ENCODE peak calls at places on chromosomes 13 and 19, in eight cellular contexts. X is colonic mucosa; Y is heart right ventricle; K is GM23338; J is left lung; A is CD8-positive, alpha-beta T cell; M is heart left ventricle; I is fibroblast of lung. O is an unnamed sample.

GRCh38 chr19:6482343-6482686 is 728 bp upstream of the DENND1C start:
- DNase-seq in X (no peak), Y (no peak), K (no peak), J (no peak), A (no peak), M (no peak), I (no peak), O (no peak)

GRCh38 chr19:4730740-4731171 is 7.1 kb upstream of the DPP9 start:
- DNase-seq in X (peak; percentile 55), Y (no peak), K (peak; percentile 72), J (no peak), A (peak; percentile 67), M (no peak), I (no peak), O (no peak)

GRCh38 chr19:30070198-30070969 is 128.3 kb downstream of the URI1 start:
- DNase-seq in X (no peak), Y (no peak), K (no peak), J (no peak), A (no peak), M (no peak), I (no peak), O (peak; percentile 62)

GRCh38 chr19:50829801-50830200 is 3.6 kb downstream of the KLK15 start:
- DNase-seq in X (no peak), Y (no peak), K (no peak), J (no peak), A (no peak), M (no peak), I (no peak), O (no peak)

GRCh38 chr19:53158119-53158656 is 665 bp downstream of the ZNF347 start:
- DNase-seq in X (peak; percentile 52), Y (peak; percentile 47), K (peak; percentile 61), J (peak; percentile 37), A (peak; percentile 48), M (peak; percentile 40), I (peak; percentile 28), O (peak; percentile 27)

GRCh38 chr13:42652642-42653415 is 78.9 kb downstream of the TNFSF11 start:
- DNase-seq in X (no peak), Y (no peak), K (peak; percentile 14), J (no peak), A (no peak), M (no peak), I (no peak), O (no peak)

GRCh38 chr19:41302624-41303351 is 7.2 kb upstream of the CCDC97 start:
- DNase-seq in X (no peak), Y (no peak), K (no peak), J (no peak), A (peak; percentile 83), M (no peak), I (no peak), O (no peak)

GRCh38 chr19:1873524-1874473 is 10.4 kb upstream of the KLF16 start:
- DNase-seq in X (no peak), Y (peak; percentile 78), K (no peak), J (peak; percentile 43), A (no peak), M (peak; percentile 78), I (no peak), O (no peak)

GRCh38 chr19:49432141-49433073 is 7.2 kb downstream of the GFY start:
- DNase-seq in X (peak; percentile 73), Y (no peak), K (peak; percentile 97), J (no peak), A (peak; percentile 30), M (no peak), I (no peak), O (no peak)

GRCh38 chr13:24511019-24511823 is 1.4 kb downstream of the PARP4 start:
- DNase-seq in X (peak; percentile 66), Y (no peak), K (peak; percentile 33), J (peak; percentile 57), A (peak; percentile 41), M (no peak), I (peak; percentile 79), O (no peak)

GRCh38 chr19:15551183-15552004 is 43.1 kb downstream of the CYP4F22 start:
- DNase-seq in X (peak; percentile 30), Y (no peak), K (peak; percentile 91), J (no peak), A (peak; percentile 69), M (no peak), I (peak; percentile 14), O (no peak)

GRCh38 chr13:106350208-106350607 is 185.3 kb downstream of the EFNB2 start:
- DNase-seq in X (peak; percentile 82), Y (no peak), K (peak; percentile 22), J (peak; percentile 40), A (no peak), M (no peak), I (no peak), O (no peak)

GRCh38 chr13:94233401-94233800 is 246.1 kb downstream of the DCT start:
- DNase-seq in X (no peak), Y (peak; percentile 7), K (no peak), J (no peak), A (no peak), M (peak; percentile 11), I (peak; percentile 97), O (peak; percentile 25)

GRCh38 chr13:61880576-61881283 is 465.1 kb upstream of the PCDH20 start:
- DNase-seq in X (no peak), Y (no peak), K (peak; percentile 84), J (no peak), A (no peak), M (no peak), I (peak; percentile 34), O (no peak)

GRCh38 chr19:23957660-23958281 is 43.1 kb downstream of the ZNF726 start:
- DNase-seq in X (no peak), Y (no peak), K (no peak), J (peak; percentile 46), A (no peak), M (no peak), I (peak; percentile 46), O (no peak)

GRCh38 chr13:46817081-46817480 is 20.1 kb upstream of the ESD start:
- DNase-seq in X (no peak), Y (no peak), K (peak; percentile 31), J (no peak), A (no peak), M (no peak), I (no peak), O (no peak)

GRCh38 chr13:82681535-82681934 is 1200.7 kb downstream of the SLITRK1 start:
- DNase-seq in X (no peak), Y (no peak), K (no peak), J (no peak), A (no peak), M (no peak), I (no peak), O (no peak)

GRCh38 chr19:45087531-45087930 is 5.4 kb upstream of the PPP1R37 start:
- DNase-seq in X (no peak), Y (no peak), K (no peak), J (no peak), A (peak; percentile 89), M (no peak), I (no peak), O (no peak)

GRCh38 chr13:50593228-50593627 is 250.3 kb downstream of the DLEU7 start:
- DNase-seq in X (no peak), Y (no peak), K (no peak), J (no peak), A (no peak), M (no peak), I (no peak), O (no peak)

GRCh38 chr19:41373993-41374392 is 2.3 kb upstream of the TMEM91 start:
- DNase-seq in X (peak; percentile 76), Y (peak; percentile 90), K (no peak), J (peak; percentile 42), A (no peak), M (peak; percentile 88), I (peak; percentile 93), O (peak; percentile 90)

GRCh38 chr19:49056101-49056901 is 1.2 kb downstream of the CGB7 start:
- DNase-seq in X (peak; percentile 72), Y (peak; percentile 43), K (peak; percentile 76), J (peak; percentile 64), A (peak; percentile 57), M (peak; percentile 52), I (peak; percentile 20), O (peak; percentile 76)

GRCh38 chr19:12788025-12788681 is 3.1 kb upstream of the JUNB start:
- DNase-seq in X (no peak), Y (no peak), K (no peak), J (no peak), A (no peak), M (no peak), I (no peak), O (no peak)
- H3K4me1 ChIP-seq in X (peaks cover 30% of the 10 kb centered on the region), Y (peaks cover 63% of the 10 kb centered on the region), K (peaks cover 35% of the 10 kb centered on the region), J (peaks cover 71% of the 10 kb centered on the region), A (peaks cover 55% of the 10 kb centered on the region), M (peaks cover 33% of the 10 kb centered on the region), I (peaks cover 35% of the 10 kb centered on the region), O (peaks cover 64% of the 10 kb centered on the region)

GRCh38 chr19:8038815-8039214 is 13.7 kb upstream of the CCL25 start:
- DNase-seq in X (no peak), Y (no peak), K (no peak), J (no peak), A (no peak), M (no peak), I (no peak), O (no peak)
- H3K27me3 ChIP-seq in X (no peaks in the 10 kb centered on the region), Y (peaks cover 24% of the 10 kb centered on the region), K (no peaks in the 10 kb centered on the region), J (no peaks in the 10 kb centered on the region), A (no peaks in the 10 kb centered on the region), M (no peaks in the 10 kb centered on the region), I (peaks cover 2% of the 10 kb centered on the region), O (no peaks in the 10 kb centered on the region)

GRCh38 chr19:37906868-37907734 is at the start of gene SIPA1L3:
- DNase-seq in X (peak; percentile 96), Y (peak; percentile 94), K (peak; percentile 99), J (peak; percentile 96), A (peak; percentile 93), M (peak; percentile 94), I (peak; percentile 94), O (peak; percentile 94)
- TF ChIP-seq CTCF in X (no peak), Y (no peak), K (no peak), J (no peak), A (no peak), M (no peak), I (no peak), O (no peak)

GRCh38 chr13:41008349-41008980 is 10.7 kb downstream of the ELF1 start:
- DNase-seq in X (no peak), Y (no peak), K (no peak), J (no peak), A (no peak), M (no peak), I (peak; percentile 91), O (no peak)

GRCh38 chr13:41007359-41008118 is 11.6 kb downstream of the ELF1 start:
- DNase-seq in X (no peak), Y (no peak), K (peak; percentile 39), J (no peak), A (no peak), M (no peak), I (peak; percentile 22), O (no peak)

GRCh38 chr13:41006296-41006695 is 12.8 kb downstream of the ELF1 start:
- DNase-seq in X (no peak), Y (no peak), K (no peak), J (no peak), A (no peak), M (no peak), I (no peak), O (no peak)

GRCh38 chr13:41005709-41006108 is 13.4 kb downstream of the ELF1 start:
- DNase-seq in X (no peak), Y (no peak), K (no peak), J (no peak), A (no peak), M (no peak), I (no peak), O (no peak)

DNA sequence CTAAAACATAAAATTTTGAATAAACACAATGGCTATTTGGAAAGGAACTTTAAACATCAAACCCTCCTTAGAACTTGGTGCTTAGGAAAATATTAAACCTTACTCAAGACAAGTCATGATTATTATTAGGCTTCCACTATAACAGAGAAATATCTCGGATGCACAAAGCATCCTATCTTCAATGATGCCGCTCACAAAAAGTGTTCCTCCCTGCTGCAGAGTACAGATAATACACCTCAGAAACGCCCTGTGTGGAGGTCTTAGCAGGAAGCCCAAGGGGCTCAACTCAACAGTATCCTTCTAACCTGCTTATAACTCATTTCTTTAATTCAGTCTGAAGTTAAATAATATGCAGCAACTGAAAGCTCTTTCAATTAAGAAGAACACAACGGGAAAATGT is 12.2 kb downstream of the ELF1 start:
- DNase-seq in X (no peak), Y (no peak), K (no peak), J (no peak), A (no peak), M (no peak), I (no peak), O (no peak)
- H3K4me1 ChIP-seq in X (peaks cover 8% of the 10 kb centered on the region), Y (peaks cover 36% of the 10 kb centered on the region), K (peaks cover 20% of the 10 kb centered on the region), J (peaks cover 94% of the 10 kb centered on the region), A (peaks cover 82% of the 10 kb centered on the region), M (no peaks in the 10 kb centered on the region), I (peaks cover 2% of the 10 kb centered on the region), O (no peaks in the 10 kb centered on the region)

O was measured in tibial artery.